ENCODE peak calls at places on chromosomes 6 and 20, in seven cellular contexts. K is frontal cortex; C is caudate nucleus; J is lung; W is A549; E is naive thymus-derived CD8-positive, alpha-beta T cell; U is HFFc6. I is an unnamed sample.

GRCh38 chr6:141675957-141676356 is 456.8 kb upstream of the GJE1 start:
- DNase-seq in J (no peak), W (peak), E (no peak), U (peak), K (no peak), C (no peak), I (no peak)

GRCh38 chr20:37727247-37727956 is 33.6 kb downstream of the CTNNBL1 start:
- DNase-seq in U (no peak), W (no peak), C (no peak), K (no peak), J (no peak), E (no peak), I (no peak)

GRCh38 chr20:3082306-3082951 is 2.1 kb downstream of the AVP start:
- DNase-seq in C (no peak), K (peak), E (no peak), J (no peak), W (no peak), U (no peak), I (no peak)

GRCh38 chr6:137896647-137897046 is 29.6 kb downstream of the TNFAIP3 start:
- DNase-seq in U (no peak), J (no peak), E (no peak), C (no peak), W (no peak), K (no peak), I (no peak)

GRCh38 chr20:1415667-1416468 is 23.0 kb upstream of the FKBP1A start:
- DNase-seq in J (no peak), E (no peak), W (peak), U (peak), C (no peak), K (no peak), I (peak)

GRCh38 chr6:158849899-158850806 is 31.0 kb upstream of the EZR start:
- DNase-seq in C (no peak), K (peak), E (peak), U (peak), W (peak), J (peak), I (no peak)

GRCh38 chr6:109701201-109701600 is 10.1 kb downstream of the FIG4 start:
- DNase-seq in J (no peak), C (no peak), W (no peak), U (no peak), E (no peak), K (no peak), I (no peak)

GRCh38 chr6:99613705-99614429 is 7.2 kb downstream of the PRDM13 start:
- DNase-seq in K (no peak), J (no peak), E (no peak), U (no peak), C (no peak), W (peak), I (no peak)

GRCh38 chr20:10065154-10065833 is 30.5 kb downstream of the ANKEF1 start:
- DNase-seq in W (no peak), C (no peak), J (no peak), U (no peak), K (no peak), E (no peak), I (no peak)

GRCh38 chr20:17622086-17622850 is 52.4 kb downstream of the DSTN start:
- DNase-seq in J (no peak), U (no peak), K (no peak), W (no peak), E (peak), C (no peak), I (no peak)

GRCh38 chr20:41786158-41786557 is 168.0 kb upstream of the CHD6 start:
- DNase-seq in E (no peak), J (no peak), U (no peak), W (no peak), C (no peak), K (no peak), I (no peak)

GRCh38 chr6:44171899-44172546 is 13.4 kb downstream of the CAPN11 start:
- DNase-seq in U (no peak), C (no peak), E (peak), J (no peak), W (no peak), K (no peak), I (no peak)

GRCh38 chr20:50724851-50725721 is 6.3 kb upstream of the PARD6B start:
- DNase-seq in W (peak), C (peak), E (no peak), U (peak), J (peak), K (peak), I (peak)

GRCh38 chr6:22476811-22477210 is 92.6 kb upstream of the HDGFL1 start:
- DNase-seq in E (no peak), U (no peak), J (no peak), W (no peak), C (no peak), K (no peak), I (no peak)

GRCh38 chr20:44056010-44056698 is 130.8 kb downstream of the JPH2 start:
- DNase-seq in C (no peak), U (no peak), J (no peak), K (peak), W (peak), E (peak), I (no peak)

GRCh38 chr20:5844063-5844681 is 94.0 kb downstream of the SHLD1 start:
- DNase-seq in E (no peak), U (no peak), C (no peak), W (peak), K (no peak), J (no peak), I (no peak)

GRCh38 chr6:158165919-158166416 is 2.1 kb downstream of the SERAC1 start:
- DNase-seq in C (no peak), E (no peak), W (no peak), K (no peak), U (no peak), J (no peak), I (no peak)

GRCh38 chr6:168137024-168137423 is 58.0 kb upstream of the FRMD1 start:
- DNase-seq in K (no peak), C (no peak), W (no peak), E (no peak), J (no peak), U (no peak), I (no peak)

GRCh38 chr20:40535816-40536215 is 153.2 kb downstream of the MAFB start:
- DNase-seq in C (no peak), J (no peak), K (no peak), U (no peak), W (no peak), E (no peak), I (no peak)

GRCh38 chr20:58375796-58376195 is 13.2 kb upstream of the VAPB start:
- DNase-seq in W (no peak), J (no peak), C (no peak), K (no peak), U (no peak), E (no peak), I (no peak)

GRCh38 chr6:21738180-21739094 is 144.9 kb downstream of the SOX4 start:
- DNase-seq in J (peak), U (no peak), C (no peak), W (peak), E (no peak), K (no peak), I (no peak)

GRCh38 chr6:31083742-31084354 is 28.5 kb downstream of the C6orf15 start:
- DNase-seq in U (peak), E (no peak), W (peak), C (no peak), J (peak), K (no peak), I (no peak)

GRCh38 chr6:145071836-145072235 is 663.5 kb downstream of the EPM2A start:
- DNase-seq in C (no peak), W (no peak), J (no peak), U (peak), K (no peak), E (no peak), I (no peak)

GRCh38 chr6:41028618-41029486 is 10.2 kb downstream of the UNC5CL start:
- DNase-seq in K (no peak), J (no peak), W (no peak), E (no peak), U (no peak), C (no peak), I (no peak)

GRCh38 chr6:157789861-157790260 is 33.2 kb upstream of the SNX9 start:
- DNase-seq in E (no peak), U (no peak), C (no peak), K (no peak), J (no peak), W (peak), I (no peak)

GRCh38 chr6:106138151-106138550 is 52.0 kb downstream of the PRDM1 start:
- DNase-seq in W (no peak), C (no peak), K (no peak), U (no peak), J (no peak), E (no peak), I (no peak)

GRCh38 chr6:41604006-41604405 is 34.3 kb upstream of the MDFI start:
- DNase-seq in E (no peak), K (no peak), U (no peak), C (no peak), J (no peak), W (no peak), I (no peak)

GRCh38 chr20:36400901-36401300 is 94.8 kb downstream of the DLGAP4 start:
- DNase-seq in U (no peak), W (no peak), C (no peak), E (no peak), K (no peak), J (no peak), I (no peak)

GRCh38 chr6:86715676-86716075 is 221.7 kb upstream of the HTR1E start:
- DNase-seq in W (no peak), E (no peak), U (no peak), K (no peak), C (no peak), J (no peak), I (no peak)

GRCh38 chr20:61522498-61523090 is 270.5 kb downstream of the CDH4 start:
- DNase-seq in C (no peak), J (no peak), U (no peak), E (no peak), K (no peak), W (no peak), I (no peak)

GRCh38 chr6:44849829-44850228 is 462.3 kb downstream of the CDC5L start:
- DNase-seq in J (no peak), K (no peak), C (no peak), E (no peak), U (no peak), W (no peak), I (no peak)

GRCh38 chr6:54525731-54526130 is 217.5 kb downstream of the TINAG start:
- DNase-seq in U (peak), W (no peak), K (no peak), C (no peak), E (no peak), J (no peak), I (no peak)

I was measured in AG09319.